ENCODE peak calls at places on chromosomes 13 and 19, in eight cellular contexts. F is A549, T is body of pancreas, W is transverse colon, N is ovary, S is right lobe of liver, A is sigmoid colon, Q is tibial nerve. O is an unnamed sample.

GRCh38 chr13:32265726-32266125 is 49.4 kb downstream of the ZAR1L start:
- DNase-seq in Q (no peak), A (no peak), F (no peak), T (no peak), W (no peak), S (no peak), N (no peak), O (no peak)

GRCh38 chr13:27918041-27918917 is 1.5 kb upstream of the PDX1 start:
- DNase-seq in W (no peak), Q (no peak), N (no peak), S (no peak), F (no peak), T (peak), A (no peak), O (no peak)

GRCh38 chr13:57595775-57596174 is 35.8 kb upstream of the PCDH17 start:
- DNase-seq in S (no peak), F (no peak), T (no peak), Q (no peak), N (no peak), A (no peak), W (no peak), O (no peak)

GRCh38 chr19:1154731-1155351 is 19.2 kb downstream of the SBNO2 start:
- DNase-seq in Q (peak), T (peak), F (peak), S (peak), A (peak), N (peak), W (peak), O (no peak)

GRCh38 chr13:23921451-23921888 is 24.2 kb upstream of the C1QTNF9B start:
- DNase-seq in Q (no peak), N (no peak), F (no peak), T (peak), S (no peak), A (no peak), W (no peak), O (peak)

GRCh38 chr13:21402586-21403307 is 56.4 kb downstream of the ZDHHC20 start:
- DNase-seq in F (peak), T (no peak), W (no peak), A (no peak), N (no peak), Q (no peak), S (no peak), O (peak)

GRCh38 chr13:57829496-57829895 is 198.0 kb downstream of the PCDH17 start:
- DNase-seq in A (no peak), N (no peak), Q (no peak), F (no peak), W (no peak), T (no peak), S (no peak), O (no peak)

GRCh38 chr19:37991841-37992248 is 84.8 kb downstream of the SIPA1L3 start:
- DNase-seq in W (no peak), S (no peak), Q (no peak), N (no peak), F (no peak), A (no peak), T (no peak), O (no peak)

GRCh38 chr19:18574691-18575291 is 3.1 kb downstream of the UBA52 start:
- DNase-seq in N (no peak), F (no peak), W (no peak), T (no peak), A (no peak), Q (no peak), S (no peak), O (no peak)

GRCh38 chr19:18571564-18572344 is at the start of gene UBA52:
- DNase-seq in A (peak), Q (peak), S (peak), W (peak), T (peak), F (peak), N (peak), O (peak)

GRCh38 chr19:18576383-18576782 is 4.7 kb downstream of the UBA52 start:
- DNase-seq in Q (no peak), A (no peak), S (no peak), F (no peak), T (no peak), N (no peak), W (no peak), O (no peak)

GRCh38 chr19:18580311-18580710 is 8.3 kb upstream of the REX1BD start:
- DNase-seq in N (no peak), W (no peak), Q (no peak), T (no peak), F (no peak), A (no peak), S (no peak), O (no peak)

DNA sequence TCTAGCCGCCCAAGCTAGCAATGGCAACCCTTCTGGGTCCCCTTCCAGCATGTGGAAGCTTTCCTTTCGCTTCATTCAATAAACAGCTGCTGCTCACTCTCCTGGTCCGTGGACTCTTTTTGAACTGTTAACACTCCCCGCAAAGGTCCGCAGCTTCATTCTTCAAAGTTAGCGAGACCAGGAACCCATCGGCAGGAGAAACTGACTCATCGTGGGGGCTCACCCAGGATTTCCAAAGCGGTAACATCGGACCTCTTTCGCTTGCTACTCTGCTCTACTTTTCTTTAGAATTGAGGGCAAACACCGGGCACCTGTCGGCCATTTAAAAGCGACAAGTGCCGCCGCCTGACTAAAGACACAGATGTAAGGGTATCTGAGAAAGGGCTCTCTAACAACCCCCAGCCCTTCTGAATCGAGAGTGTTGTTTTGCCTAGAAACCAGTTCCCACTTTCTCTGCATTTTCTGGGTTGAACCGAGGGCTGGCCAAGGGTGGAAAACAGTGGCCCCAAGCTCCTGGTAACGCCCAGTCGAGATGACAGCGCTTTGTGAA is 5.8 kb downstream of the UBA52 start:
- DNase-seq in S (no peak), A (no peak), W (no peak), Q (no peak), N (no peak), T (no peak), F (no peak), O (no peak)
- TF ChIP-seq POLR2A in S (no peak), A (no peak), W (no peak), Q (no peak), N (no peak), T (no peak), F (no peak), O (peak)

GRCh38 chr13:99075268-99076191 is 97.7 kb upstream of the DOCK9 start:
- DNase-seq in W (no peak), N (no peak), T (no peak), S (no peak), A (no peak), F (no peak), Q (no peak), O (no peak)

GRCh38 chr13:99072941-99073340 is 95.1 kb upstream of the DOCK9 start:
- DNase-seq in S (no peak), Q (no peak), N (no peak), A (no peak), F (no peak), W (no peak), T (no peak), O (no peak)

GRCh38 chr13:99074693-99075092 is 96.8 kb upstream of the DOCK9 start:
- DNase-seq in S (no peak), W (no peak), A (no peak), F (no peak), Q (no peak), N (no peak), T (no peak), O (no peak)

GRCh38 chr13:99080131-99080530 is 102.3 kb upstream of the DOCK9 start:
- DNase-seq in A (no peak), N (no peak), W (no peak), S (no peak), T (no peak), F (no peak), Q (no peak), O (no peak)

GRCh38 chr13:99078014-99078771 is 100.3 kb upstream of the DOCK9 start:
- DNase-seq in F (no peak), W (no peak), N (no peak), S (no peak), Q (no peak), T (no peak), A (no peak), O (no peak)
- TF ChIP-seq POLR2A in F (no peak), W (no peak), N (no peak), S (no peak), Q (no peak), T (no peak), A (no peak), O (no peak)

GRCh38 chr19:41426952-41427646 is at the start of gene B3GNT8:
- DNase-seq in S (peak), T (peak), N (peak), W (peak), F (no peak), Q (peak), A (peak), O (peak)
- TF ChIP-seq POLR2A in S (no peak), T (peak), N (no peak), W (peak), F (no peak), Q (peak), A (peak), O (no peak)

GRCh38 chr19:42088471-42089190 is 12.7 kb downstream of the ZNF574 start:
- DNase-seq in W (no peak), T (no peak), S (no peak), A (no peak), N (no peak), F (no peak), Q (no peak), O (no peak)

GRCh38 chr19:42091300-42092266 is 15.6 kb downstream of the ZNF574 start:
- DNase-seq in S (no peak), F (no peak), T (no peak), Q (no peak), N (peak), W (peak), A (no peak), O (peak)

GRCh38 chr19:42089191-42089750 is 13.3 kb downstream of the ZNF574 start:
- DNase-seq in Q (no peak), T (no peak), F (no peak), N (no peak), A (no peak), W (no peak), S (no peak), O (no peak)

GRCh38 chr19:42090687-42091086 is 14.7 kb downstream of the ZNF574 start:
- DNase-seq in F (no peak), Q (no peak), S (no peak), A (no peak), T (no peak), W (peak), N (no peak), O (no peak)

DNA sequence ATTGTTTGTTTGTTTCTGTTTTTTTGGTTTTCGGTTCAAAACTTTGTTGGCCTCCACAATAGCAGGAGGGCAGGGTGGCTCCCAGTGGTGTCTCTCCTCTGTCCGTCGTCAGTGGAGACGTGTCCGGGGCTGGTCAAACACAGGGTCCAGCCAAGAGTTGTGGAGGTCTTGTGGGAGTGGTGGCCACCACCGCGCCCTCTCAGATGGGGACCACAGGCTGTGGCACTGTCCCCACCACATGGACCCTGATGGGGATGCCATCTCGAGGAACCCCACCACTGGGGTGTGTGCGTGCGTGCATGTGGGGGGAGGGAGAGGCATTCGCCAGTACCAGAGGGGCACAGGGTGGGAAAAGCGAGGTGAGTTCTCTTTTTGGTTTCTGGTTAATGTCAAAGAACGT is 13.8 kb downstream of the ZNF574 start:
- DNase-seq in A (no peak), S (no peak), Q (no peak), F (no peak), W (no peak), N (no peak), T (no peak), O (no peak)
- TF ChIP-seq POLR2A in A (no peak), S (no peak), Q (no peak), F (no peak), W (no peak), N (no peak), T (no peak), O (no peak)

DNA sequence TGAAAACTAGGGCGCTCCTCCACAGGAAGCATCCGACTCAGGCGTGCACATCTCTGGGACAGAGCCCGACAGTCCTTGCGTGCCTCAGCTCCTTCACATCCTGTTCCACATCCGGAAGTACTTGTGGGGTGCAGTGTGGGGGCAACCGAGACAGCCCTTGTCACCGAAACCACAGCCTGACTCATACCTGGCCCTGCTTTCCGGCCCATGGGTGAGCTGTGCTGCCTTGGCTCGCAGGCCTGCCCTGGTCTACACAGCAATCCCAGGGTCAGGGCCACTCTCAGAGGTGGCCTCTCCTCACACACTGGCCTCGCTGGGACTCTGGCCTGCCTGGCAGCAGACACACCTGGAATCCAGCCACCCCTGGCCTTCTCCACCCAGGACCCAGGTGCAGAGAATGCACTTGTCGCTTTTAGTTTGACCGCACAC is 100.4 kb downstream of the STK24 start:
- DNase-seq in A (peak), F (no peak), Q (no peak), N (no peak), S (peak), W (peak), T (peak), O (peak)
- TF ChIP-seq POLR2A in A (no peak), F (no peak), Q (no peak), N (no peak), S (peak), W (no peak), T (no peak), O (no peak)